ENCODE peak calls at places on chromosomes 11 and 22, in ten cellular contexts. One of them, this sample, is unnamed.
A peak's percentile ranks its signal among the peaks of the same experiment; 100 is the strongest.

GRCh38 chr11:101010899-101011298 is 118.7 kb downstream of the PGR start:
- DNase-seq in AG04450: no peak
- DNase-seq in BE2C: no peak
- DNase-seq in SJSA1: no peak
- DNase-seq in heart left ventricle: no peak
- DNase-seq in HL-60: no peak
- DNase-seq in fibroblast of lung: peak; percentile 63
- DNase-seq in adipocyte: no peak
- DNase-seq in right cardiac atrium: no peak
- DNase-seq in body of pancreas: no peak
- DNase-seq in this sample: no peak

GRCh38 chr22:36636916-36637315 is 66.6 kb downstream of the CACNG2 start:
- DNase-seq in AG04450: no peak
- DNase-seq in BE2C: no peak
- DNase-seq in SJSA1: no peak
- DNase-seq in heart left ventricle: no peak
- DNase-seq in HL-60: no peak
- DNase-seq in fibroblast of lung: no peak
- DNase-seq in adipocyte: no peak
- DNase-seq in right cardiac atrium: no peak
- DNase-seq in body of pancreas: no peak
- DNase-seq in this sample: no peak

GRCh38 chr11:60871378-60872061 is 4.2 kb downstream of the ZP1 start:
- DNase-seq in AG04450: no peak
- DNase-seq in BE2C: no peak
- DNase-seq in SJSA1: no peak
- DNase-seq in heart left ventricle: peak; percentile 45
- DNase-seq in HL-60: no peak
- DNase-seq in fibroblast of lung: peak; percentile 11
- DNase-seq in adipocyte: peak; percentile 47
- DNase-seq in right cardiac atrium: peak; percentile 59
- DNase-seq in body of pancreas: no peak
- DNase-seq in this sample: peak; percentile 53

GRCh38 chr11:10366568-10367331 is 61.9 kb downstream of the ADM start:
- DNase-seq in AG04450: peak; percentile 98
- DNase-seq in BE2C: peak; percentile 73
- DNase-seq in SJSA1: peak; percentile 89
- DNase-seq in heart left ventricle: peak; percentile 87
- DNase-seq in HL-60: peak; percentile 69
- DNase-seq in fibroblast of lung: peak; percentile 84
- DNase-seq in adipocyte: peak; percentile 95
- DNase-seq in right cardiac atrium: peak; percentile 85
- DNase-seq in body of pancreas: peak; percentile 78
- DNase-seq in this sample: peak; percentile 100

GRCh38 chr11:12677131-12677530 is 2.9 kb downstream of the TEAD1 start:
- DNase-seq in AG04450: no peak
- DNase-seq in BE2C: peak; percentile 52
- DNase-seq in SJSA1: no peak
- DNase-seq in heart left ventricle: no peak
- DNase-seq in HL-60: no peak
- DNase-seq in fibroblast of lung: peak; percentile 53
- DNase-seq in adipocyte: peak; percentile 70
- DNase-seq in right cardiac atrium: no peak
- DNase-seq in body of pancreas: no peak
- DNase-seq in this sample: peak; percentile 36

GRCh38 chr11:126669416-126669815 is 313.9 kb downstream of the ST3GAL4 start:
- DNase-seq in AG04450: peak; percentile 21
- DNase-seq in BE2C: no peak
- DNase-seq in SJSA1: no peak
- DNase-seq in heart left ventricle: no peak
- DNase-seq in HL-60: no peak
- DNase-seq in fibroblast of lung: peak; percentile 70
- DNase-seq in adipocyte: peak; percentile 47
- DNase-seq in right cardiac atrium: no peak
- DNase-seq in body of pancreas: no peak
- DNase-seq in this sample: peak; percentile 1

GRCh38 chr11:95692526-95693270 is 96.9 kb downstream of the FAM76B start:
- DNase-seq in AG04450: no peak
- DNase-seq in BE2C: no peak
- DNase-seq in SJSA1: no peak
- DNase-seq in heart left ventricle: no peak
- DNase-seq in HL-60: no peak
- DNase-seq in fibroblast of lung: peak; percentile 85
- DNase-seq in adipocyte: peak; percentile 69
- DNase-seq in right cardiac atrium: no peak
- DNase-seq in body of pancreas: no peak
- DNase-seq in this sample: peak; percentile 90

GRCh38 chr11:114466742-114467141 is 27.5 kb downstream of the REXO2 start:
- DNase-seq in AG04450: no peak
- DNase-seq in BE2C: no peak
- DNase-seq in SJSA1: no peak
- DNase-seq in heart left ventricle: no peak
- DNase-seq in HL-60: no peak
- DNase-seq in fibroblast of lung: no peak
- DNase-seq in adipocyte: no peak
- DNase-seq in right cardiac atrium: no peak
- DNase-seq in body of pancreas: no peak
- DNase-seq in this sample: no peak

GRCh38 chr11:25734592-25735211 is 597.2 kb upstream of the ANO3 start:
- DNase-seq in AG04450: no peak
- DNase-seq in BE2C: no peak
- DNase-seq in SJSA1: no peak
- DNase-seq in heart left ventricle: no peak
- DNase-seq in HL-60: no peak
- DNase-seq in fibroblast of lung: peak; percentile 22
- DNase-seq in adipocyte: peak; percentile 82
- DNase-seq in right cardiac atrium: no peak
- DNase-seq in body of pancreas: no peak
- DNase-seq in this sample: peak; percentile 47

GRCh38 chr11:57777969-57778317 is 16.3 kb downstream of the CTNND1 start:
- DNase-seq in AG04450: no peak
- DNase-seq in BE2C: no peak
- DNase-seq in SJSA1: no peak
- DNase-seq in heart left ventricle: peak; percentile 50
- DNase-seq in HL-60: no peak
- DNase-seq in fibroblast of lung: no peak
- DNase-seq in adipocyte: no peak
- DNase-seq in right cardiac atrium: peak; percentile 24
- DNase-seq in body of pancreas: peak; percentile 46
- DNase-seq in this sample: no peak

GRCh38 chr22:31350410-31350863 is 4.3 kb upstream of the PATZ1 start:
- DNase-seq in AG04450: no peak
- DNase-seq in BE2C: peak; percentile 83
- DNase-seq in SJSA1: no peak
- DNase-seq in heart left ventricle: no peak
- DNase-seq in HL-60: no peak
- DNase-seq in fibroblast of lung: no peak
- DNase-seq in adipocyte: no peak
- DNase-seq in right cardiac atrium: no peak
- DNase-seq in body of pancreas: peak; percentile 82
- DNase-seq in this sample: no peak

GRCh38 chr11:76824083-76824939 is 36.4 kb upstream of the ACER3 start:
- DNase-seq in AG04450: no peak
- DNase-seq in BE2C: no peak
- DNase-seq in SJSA1: no peak
- DNase-seq in heart left ventricle: peak; percentile 38
- DNase-seq in HL-60: no peak
- DNase-seq in fibroblast of lung: peak; percentile 25
- DNase-seq in adipocyte: no peak
- DNase-seq in right cardiac atrium: no peak
- DNase-seq in body of pancreas: no peak
- DNase-seq in this sample: peak; percentile 53
- H3K4me3 ChIP-seq in AG04450: no peak overlapping the region
- H3K4me3 ChIP-seq in BE2C: no peak overlapping the region
- H3K4me3 ChIP-seq in SJSA1: no peak overlapping the region
- H3K4me3 ChIP-seq in heart left ventricle: no peak overlapping the region
- H3K4me3 ChIP-seq in HL-60: no peak overlapping the region
- H3K4me3 ChIP-seq in fibroblast of lung: no peak overlapping the region
- H3K4me3 ChIP-seq in adipocyte: no peak overlapping the region
- H3K4me3 ChIP-seq in right cardiac atrium: no peak overlapping the region
- H3K4me3 ChIP-seq in body of pancreas: no peak overlapping the region
- H3K4me3 ChIP-seq in this sample: no peak overlapping the region

DNA sequence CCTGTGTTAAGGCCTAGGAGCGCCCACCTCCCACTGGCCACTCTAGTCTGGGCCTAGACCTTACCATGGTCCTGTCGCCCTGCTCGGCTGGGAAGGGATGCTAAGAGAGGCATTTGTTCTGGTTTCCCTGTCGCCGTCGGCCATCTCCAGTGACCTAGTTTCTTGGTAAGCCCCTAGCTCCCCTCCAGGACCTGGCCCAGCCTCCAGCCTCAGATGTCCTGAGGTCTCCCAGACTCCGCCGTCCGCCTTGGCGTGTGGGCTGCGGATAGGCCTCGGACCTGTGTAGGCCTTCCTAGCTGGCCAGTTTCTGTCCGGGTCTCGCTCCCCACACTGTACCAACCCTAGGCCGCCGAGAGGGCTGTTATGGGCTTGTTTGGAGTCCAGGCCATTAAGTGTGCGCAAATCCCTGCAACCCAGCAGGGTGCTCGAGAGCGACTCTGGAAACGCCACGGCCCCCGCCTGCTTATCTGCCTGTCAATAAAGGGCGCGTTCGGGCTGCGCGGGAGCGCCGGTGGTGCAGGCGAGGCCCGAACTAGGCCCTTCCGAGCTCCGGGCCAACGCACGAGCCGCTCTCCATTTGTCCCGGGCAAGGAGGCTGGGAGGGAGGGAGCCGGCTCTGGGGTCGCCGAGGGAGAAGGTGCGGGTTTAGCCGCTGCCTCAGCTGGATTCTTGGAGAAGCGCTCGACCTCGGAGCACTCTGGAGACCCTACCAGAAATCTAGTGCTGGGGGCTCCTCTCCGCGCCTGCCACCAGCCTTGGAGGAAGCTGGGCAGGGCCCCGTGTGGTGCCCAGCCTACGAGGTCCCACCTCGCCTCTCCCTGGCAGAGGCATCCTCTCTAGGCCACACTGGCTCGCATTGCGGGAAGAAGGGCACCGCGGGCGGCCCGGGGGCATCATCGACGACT is 8.7 kb upstream of the PAX6 start:
- DNase-seq in AG04450: no peak
- DNase-seq in BE2C: no peak
- DNase-seq in SJSA1: no peak
- DNase-seq in heart left ventricle: no peak
- DNase-seq in HL-60: no peak
- DNase-seq in fibroblast of lung: no peak
- DNase-seq in adipocyte: no peak
- DNase-seq in right cardiac atrium: no peak
- DNase-seq in body of pancreas: no peak
- DNase-seq in this sample: no peak
- H3K4me3 ChIP-seq in AG04450: no peak overlapping the region
- H3K4me3 ChIP-seq in BE2C: no peak overlapping the region
- H3K4me3 ChIP-seq in SJSA1: no peak overlapping the region
- H3K4me3 ChIP-seq in heart left ventricle: no peak overlapping the region
- H3K4me3 ChIP-seq in HL-60: no peak overlapping the region
- H3K4me3 ChIP-seq in fibroblast of lung: no peak overlapping the region
- H3K4me3 ChIP-seq in adipocyte: no peak overlapping the region
- H3K4me3 ChIP-seq in right cardiac atrium: no peak overlapping the region
- H3K4me3 ChIP-seq in body of pancreas: no peak overlapping the region
- H3K4me3 ChIP-seq in this sample: no peak overlapping the region

GRCh38 chr11:133082453-133082781 is 449.9 kb downstream of the OPCML start:
- DNase-seq in AG04450: no peak
- DNase-seq in BE2C: peak; percentile 33
- DNase-seq in SJSA1: peak; percentile 60
- DNase-seq in heart left ventricle: peak; percentile 57
- DNase-seq in HL-60: no peak
- DNase-seq in fibroblast of lung: no peak
- DNase-seq in adipocyte: peak; percentile 9
- DNase-seq in right cardiac atrium: peak; percentile 59
- DNase-seq in body of pancreas: peak; percentile 54
- DNase-seq in this sample: no peak
- H3K4me3 ChIP-seq in AG04450: no peak overlapping the region
- H3K4me3 ChIP-seq in BE2C: no peak overlapping the region
- H3K4me3 ChIP-seq in SJSA1: no peak overlapping the region
- H3K4me3 ChIP-seq in heart left ventricle: no peak overlapping the region
- H3K4me3 ChIP-seq in HL-60: no peak overlapping the region
- H3K4me3 ChIP-seq in fibroblast of lung: no peak overlapping the region
- H3K4me3 ChIP-seq in adipocyte: no peak overlapping the region
- H3K4me3 ChIP-seq in right cardiac atrium: no peak overlapping the region
- H3K4me3 ChIP-seq in body of pancreas: no peak overlapping the region
- H3K4me3 ChIP-seq in this sample: no peak overlapping the region

GRCh38 chr11:3161309-3161708 is 3.8 kb downstream of the OSBPL5 start:
- DNase-seq in AG04450: no peak
- DNase-seq in BE2C: no peak
- DNase-seq in SJSA1: no peak
- DNase-seq in heart left ventricle: no peak
- DNase-seq in HL-60: no peak
- DNase-seq in fibroblast of lung: no peak
- DNase-seq in adipocyte: peak; percentile 27
- DNase-seq in right cardiac atrium: peak; percentile 36
- DNase-seq in body of pancreas: no peak
- DNase-seq in this sample: no peak

GRCh38 chr11:3159296-3160190 is 5.6 kb downstream of the OSBPL5 start:
- DNase-seq in AG04450: no peak
- DNase-seq in BE2C: peak; percentile 65
- DNase-seq in SJSA1: no peak
- DNase-seq in heart left ventricle: no peak
- DNase-seq in HL-60: no peak
- DNase-seq in fibroblast of lung: no peak
- DNase-seq in adipocyte: no peak
- DNase-seq in right cardiac atrium: peak; percentile 68
- DNase-seq in body of pancreas: peak; percentile 58
- DNase-seq in this sample: no peak

GRCh38 chr11:3161720-3162409 is 3.2 kb downstream of the OSBPL5 start:
- DNase-seq in AG04450: no peak
- DNase-seq in BE2C: peak; percentile 1
- DNase-seq in SJSA1: no peak
- DNase-seq in heart left ventricle: no peak
- DNase-seq in HL-60: no peak
- DNase-seq in fibroblast of lung: no peak
- DNase-seq in adipocyte: no peak
- DNase-seq in right cardiac atrium: peak; percentile 19
- DNase-seq in body of pancreas: no peak
- DNase-seq in this sample: no peak

GRCh38 chr11:3158821-3159220 is 6.3 kb downstream of the OSBPL5 start:
- DNase-seq in AG04450: no peak
- DNase-seq in BE2C: no peak
- DNase-seq in SJSA1: no peak
- DNase-seq in heart left ventricle: no peak
- DNase-seq in HL-60: no peak
- DNase-seq in fibroblast of lung: no peak
- DNase-seq in adipocyte: no peak
- DNase-seq in right cardiac atrium: no peak
- DNase-seq in body of pancreas: no peak
- DNase-seq in this sample: no peak

DNA sequence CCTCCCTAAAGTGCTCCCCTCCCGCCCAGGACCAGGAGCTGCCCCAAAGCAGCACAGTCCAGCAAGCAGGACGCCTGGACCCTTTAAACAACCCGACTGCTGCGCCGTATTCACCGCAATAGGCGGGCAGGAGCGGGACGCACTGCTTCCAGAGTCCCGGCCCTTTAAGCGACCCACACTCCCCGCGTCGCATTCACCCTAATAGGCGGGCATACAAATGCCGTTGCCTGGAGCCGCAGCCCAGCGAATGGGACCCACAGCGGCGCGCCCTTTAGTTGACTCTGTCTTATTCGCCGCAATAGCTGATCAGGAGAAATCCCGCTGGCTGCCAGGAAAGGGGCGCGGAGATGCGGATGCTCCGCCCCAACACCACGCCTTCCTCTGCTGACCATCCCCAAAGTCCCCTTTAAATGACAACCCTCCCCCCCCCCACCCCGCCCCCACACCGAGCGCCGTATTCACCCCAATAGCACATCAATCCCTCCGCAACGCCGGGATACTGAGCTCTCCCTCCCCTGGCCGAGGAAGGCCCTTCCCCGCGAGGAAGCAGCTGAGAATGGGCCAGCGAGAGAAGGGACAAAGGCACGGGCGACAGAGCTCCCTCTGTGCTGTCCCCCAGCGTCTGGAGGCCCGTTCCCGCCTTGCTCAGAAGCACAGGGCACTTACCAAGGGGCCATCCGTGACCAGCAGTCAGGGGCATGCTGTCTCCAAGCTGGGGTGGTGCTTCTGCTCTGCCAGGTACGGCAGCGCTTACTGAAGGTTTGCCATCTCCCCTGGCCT is 4.7 kb downstream of the OSBPL5 start:
- DNase-seq in AG04450: peak; percentile 79
- DNase-seq in BE2C: peak; percentile 82
- DNase-seq in SJSA1: peak; percentile 94
- DNase-seq in heart left ventricle: peak; percentile 88
- DNase-seq in HL-60: no peak
- DNase-seq in fibroblast of lung: peak; percentile 92
- DNase-seq in adipocyte: peak; percentile 97
- DNase-seq in right cardiac atrium: peak; percentile 93
- DNase-seq in body of pancreas: peak; percentile 77
- DNase-seq in this sample: peak; percentile 93
- H3K4me3 ChIP-seq in AG04450: peak overlapping the region; percentile 66
- H3K4me3 ChIP-seq in BE2C: peak overlapping the region; percentile 44
- H3K4me3 ChIP-seq in SJSA1: peak overlapping the region; percentile 30
- H3K4me3 ChIP-seq in heart left ventricle: peak overlapping the region; percentile 54
- H3K4me3 ChIP-seq in HL-60: peak overlapping the region; percentile 38
- H3K4me3 ChIP-seq in fibroblast of lung: peak overlapping the region; percentile 72
- H3K4me3 ChIP-seq in adipocyte: peak overlapping the region; percentile 84
- H3K4me3 ChIP-seq in right cardiac atrium: peak overlapping the region; percentile 52
- H3K4me3 ChIP-seq in body of pancreas: no peak overlapping the region
- H3K4me3 ChIP-seq in this sample: peak overlapping the region; percentile 68

This sample was measured in fibroblast of the aortic adventitia.